ENCODE peak calls at places on chromosomes 6 and 20, in five cellular contexts. G is CD8-positive, alpha-beta T cell; H is IMR-90; M is foreskin fibroblast; S is dorsolateral prefrontal cortex. B is an unnamed sample.

GRCh38 chr20:63215101-63216040 is 560 bp downstream of the YTHDF1 start:
- DNase-seq in G (no peak), H (peak), M (peak), S (no peak), B (peak)

GRCh38 chr6:79385893-79386292 is 151.3 kb downstream of the LCA5 start:
- DNase-seq in G (no peak), H (no peak), M (peak), S (no peak), B (no peak)

GRCh38 chr20:44990425-44990824 is 24.1 kb downstream of the STK4 start:
- DNase-seq in G (no peak), H (no peak), M (peak), S (no peak), B (no peak)

GRCh38 chr6:116945809-116946208 is 68.8 kb downstream of the RFX6 start:
- DNase-seq in G (no peak), H (no peak), M (no peak), S (no peak), B (no peak)

GRCh38 chr6:96211341-96211740 is 195.6 kb downstream of the FUT9 start:
- DNase-seq in G (no peak), H (no peak), M (no peak), S (no peak), B (no peak)

GRCh38 chr6:11575408-11576033 is 38.0 kb downstream of the TMEM170B start:
- DNase-seq in G (no peak), H (peak), M (peak), S (no peak), B (peak)

GRCh38 chr20:24653306-24653705 is 183.9 kb downstream of the SYNDIG1 start:
- DNase-seq in G (no peak), H (peak), M (peak), S (no peak), B (peak)

GRCh38 chr20:61829526-61829925 is 236.2 kb downstream of the TAF4 start:
- DNase-seq in G (no peak), H (no peak), M (no peak), S (no peak), B (no peak)

GRCh38 chr20:17944854-17945474 is 23.6 kb downstream of the SNX5 start:
- DNase-seq in G (no peak), H (no peak), M (no peak), S (no peak), B (no peak)
- H3K4me3 ChIP-seq in G (no peak), H (no peak), M (no peak), S (no peak), B (no peak)

GRCh38 chr6:31795616-31796298 is at the start of gene VARS1:
- DNase-seq in G (peak), H (peak), M (peak), S (peak), B (peak)

GRCh38 chr6:31794294-31794865 is 1.2 kb downstream of the VARS1 start:
- DNase-seq in G (no peak), H (peak), M (peak), S (no peak), B (no peak)

GRCh38 chr6:31792741-31793140 is 2.8 kb downstream of the VARS1 start:
- DNase-seq in G (no peak), H (peak), M (no peak), S (no peak), B (no peak)

GRCh38 chr6:31796993-31797385 is 1.4 kb upstream of the VARS1 start:
- DNase-seq in G (no peak), H (no peak), M (no peak), S (no peak), B (no peak)

DNA sequence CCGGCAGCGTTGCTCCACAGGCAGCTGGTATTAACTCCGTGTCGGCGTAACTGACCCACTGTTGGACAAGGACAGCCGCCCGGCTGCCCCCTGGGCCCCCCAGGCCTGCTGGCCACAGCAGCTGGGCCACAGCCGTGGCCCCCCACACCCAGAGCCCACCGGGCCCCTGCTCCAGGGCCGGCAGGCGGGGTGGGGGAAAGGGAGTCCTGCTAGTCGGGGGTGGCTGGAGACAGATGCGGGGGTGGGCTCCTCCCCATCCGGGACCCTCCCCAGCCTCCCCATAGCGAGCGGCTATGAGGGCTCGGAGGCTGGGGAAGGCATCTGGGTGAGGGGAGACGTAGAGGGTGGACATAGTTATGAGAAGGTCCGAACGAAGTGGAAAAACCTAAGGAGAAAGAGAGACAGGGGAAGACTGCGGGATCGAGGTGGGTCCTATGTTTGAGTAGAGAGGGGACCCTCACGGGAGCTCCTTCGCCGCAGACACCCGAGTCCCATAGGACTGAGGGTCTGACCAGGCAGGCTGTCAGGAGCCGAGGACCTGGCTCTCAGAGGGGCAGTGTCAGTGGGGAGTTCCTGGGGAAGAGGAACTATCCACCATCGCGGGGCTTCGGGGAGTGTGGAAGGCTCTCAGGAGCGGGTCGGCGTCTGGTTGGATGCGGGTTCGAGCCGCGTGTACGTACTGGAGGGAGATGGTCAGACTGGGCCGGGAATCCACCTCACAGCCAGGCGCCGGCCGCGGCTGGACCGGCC is 511 bp downstream of the VARS1 start:
- DNase-seq in G (no peak), H (no peak), M (no peak), S (no peak), B (no peak)
- H3K4me3 ChIP-seq in G (peak), H (peak), M (peak), S (peak), B (peak)

GRCh38 chr20:23085415-23086055 is 589 bp downstream of the CD93 start:
- DNase-seq in G (no peak), H (no peak), M (no peak), S (no peak), B (no peak)

GRCh38 chr20:23086931-23087411 is 847 bp upstream of the CD93 start:
- DNase-seq in G (no peak), H (no peak), M (no peak), S (no peak), B (no peak)

GRCh38 chr20:23084845-23085355 is 1.2 kb downstream of the CD93 start:
- DNase-seq in G (no peak), H (no peak), M (no peak), S (no peak), B (no peak)

GRCh38 chr20:23087587-23088275 is 1.6 kb upstream of the CD93 start:
- DNase-seq in G (no peak), H (no peak), M (no peak), S (no peak), B (no peak)

GRCh38 chr20:23086056-23086551 is at the start of gene CD93:
- DNase-seq in G (no peak), H (peak), M (no peak), S (no peak), B (no peak)
- H3K4me3 ChIP-seq in G (no peak), H (no peak), M (no peak), S (peak), B (no peak)

GRCh38 chr20:33647603-33648395 is 14.3 kb upstream of the C20orf144 start:
- DNase-seq in G (no peak), H (peak), M (peak), S (no peak), B (peak)
- H3K4me3 ChIP-seq in G (no peak), H (no peak), M (no peak), S (no peak), B (peak)

DNA sequence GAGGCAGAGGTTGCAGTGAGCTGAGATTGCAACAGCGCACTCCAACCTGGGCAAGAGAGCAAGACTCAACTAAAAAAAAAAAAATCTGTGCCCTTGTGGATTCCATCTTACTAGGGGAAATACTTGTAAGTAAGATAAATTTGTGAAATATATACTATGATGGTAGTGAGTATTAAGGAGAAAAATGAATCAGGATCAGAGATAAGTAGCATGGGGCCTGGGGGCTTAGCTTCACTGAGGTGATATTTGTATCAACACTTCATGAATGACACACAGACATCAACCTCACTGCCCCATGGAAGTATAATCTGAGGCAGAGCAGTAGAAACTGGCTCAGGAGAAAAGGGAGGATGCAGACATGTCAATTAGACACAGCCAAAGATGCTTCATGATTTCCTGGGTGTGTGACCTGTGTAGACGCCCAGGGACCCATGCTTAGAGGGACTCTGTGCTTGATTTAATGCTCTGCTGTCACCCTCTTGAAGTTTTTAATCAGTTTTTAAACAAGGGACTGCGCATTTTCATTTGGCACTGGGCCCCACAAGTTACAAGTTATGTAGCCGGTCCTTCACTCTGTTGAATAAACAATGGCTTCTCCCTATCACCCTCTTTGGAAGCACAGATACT is 41.9 kb downstream of the PCNA start:
- DNase-seq in G (no peak), H (no peak), M (no peak), S (no peak), B (no peak)
- H3K4me3 ChIP-seq in G (peak), H (peak), M (no peak), S (no peak), B (peak)

B was measured in MG63.